ENCODE peak calls at places on chromosomes 6 and 20, in nine cellular contexts. N is NCI-H345; C is lung; H is lung microvascular endothelial cell; J is anterior cingulate cortex; V is NCI-H2081; Y is SK-N-SH; G is stimulated activated CD8-positive, alpha-beta memory T cell treated with anti-CD3 and anti-CD28 coated beads, Interleukin-15, amount 100 ng/mL, for 24 hours; R is neural crest cell. S is an unnamed sample.

GRCh38 chr6:35496036-35496850 is 636 bp downstream of the TEAD3 start:
- DNase-seq in N (no peak), C (peak), H (no peak), J (no peak), V (no peak), Y (peak), G (no peak), R (peak), S (no peak)

GRCh38 chr6:119323478-119323877 is 26.1 kb downstream of the MAN1A1 start:
- DNase-seq in N (no peak), C (no peak), H (no peak), J (no peak), V (no peak), Y (no peak), G (no peak), R (no peak), S (no peak)

GRCh38 chr6:83633609-83634008 is 75.3 kb downstream of the SNAP91 start:
- DNase-seq in N (no peak), C (no peak), H (no peak), J (no peak), V (no peak), Y (no peak), G (no peak), R (no peak), S (no peak)

GRCh38 chr6:147170269-147170668 is 33.9 kb upstream of the STXBP5 start:
- DNase-seq in N (no peak), C (no peak), H (no peak), J (no peak), V (no peak), Y (no peak), G (no peak), R (no peak), S (no peak)

GRCh38 chr6:32843321-32843978 is 397 bp downstream of the PSMB8 start:
- DNase-seq in N (peak), C (no peak), H (peak), J (no peak), V (no peak), Y (no peak), G (no peak), R (no peak), S (no peak)

GRCh38 chr6:167394330-167394729 is 69.4 kb downstream of the TTLL2 start:
- DNase-seq in N (no peak), C (no peak), H (no peak), J (no peak), V (no peak), Y (no peak), G (no peak), R (no peak), S (no peak)

GRCh38 chr20:7772376-7772775 is 167.9 kb downstream of the HAO1 start:
- DNase-seq in N (peak), C (no peak), H (peak), J (no peak), V (peak), Y (no peak), G (no peak), R (no peak), S (no peak)

GRCh38 chr20:37914672-37915433 is 11.9 kb downstream of the VSTM2L start:
- DNase-seq in N (peak), C (no peak), H (no peak), J (no peak), V (peak), Y (peak), G (no peak), R (peak), S (no peak)

GRCh38 chr6:163249651-163250101 is 164.8 kb upstream of the QKI start:
- DNase-seq in N (no peak), C (no peak), H (peak), J (no peak), V (no peak), Y (no peak), G (no peak), R (no peak), S (no peak)

GRCh38 chr6:47419621-47420020 is 58.0 kb upstream of the CD2AP start:
- DNase-seq in N (no peak), C (no peak), H (no peak), J (no peak), V (no peak), Y (no peak), G (no peak), R (no peak), S (no peak)